ENCODE peak calls at places on chromosomes 12 and 14, in nine cellular contexts. A, U, W, P, I, K, Y, L and D are unnamed samples.
A peak's percentile ranks its signal among the peaks of the same experiment; 100 is the strongest.

GRCh38 chr14:95136631-95137030 is 20.7 kb downstream of the DICER1 start:
- DNase-seq in A (no peak), U (no peak), W (no peak), P (no peak), I (no peak), K (no peak), Y (no peak), L (no peak), D (no peak)

GRCh38 chr14:95918466-95918865 is 41.8 kb downstream of the TUNAR start:
- DNase-seq in A (no peak), U (peak; percentile 16), W (no peak), P (no peak), I (no peak), K (no peak), Y (no peak), L (no peak), D (no peak)

GRCh38 chr12:113537751-113538087 is 66.0 kb upstream of the LHX5 start:
- DNase-seq in A (no peak), U (no peak), W (no peak), P (peak; percentile 4), I (no peak), K (no peak), Y (no peak), L (no peak), D (no peak)

GRCh38 chr14:103576371-103577024 is 13.7 kb downstream of the COA8 start:
- DNase-seq in A (peak; percentile 89), U (peak; percentile 93), W (peak; percentile 65), P (peak; percentile 90), I (no peak), K (peak; percentile 96), Y (peak; percentile 98), L (peak; percentile 91), D (peak; percentile 99)

GRCh38 chr14:68688872-68689371 is 103.9 kb downstream of the ZFP36L1 start:
- DNase-seq in A (peak; percentile 22), U (peak; percentile 41), W (no peak), P (peak; percentile 83), I (no peak), K (no peak), Y (no peak), L (no peak), D (no peak)

GRCh38 chr12:48750769-48751356 is 34.4 kb upstream of the CCNT1 start:
- DNase-seq in A (no peak), U (no peak), W (no peak), P (no peak), I (no peak), K (no peak), Y (no peak), L (no peak), D (no peak)

GRCh38 chr12:130421896-130422295 is 84.2 kb downstream of the PIWIL1 start:
- DNase-seq in A (no peak), U (no peak), W (no peak), P (no peak), I (no peak), K (no peak), Y (no peak), L (peak; percentile 0), D (no peak)

GRCh38 chr12:8860165-8860961 is 37.9 kb downstream of the A2ML1 start:
- DNase-seq in A (peak; percentile 74), U (no peak), W (peak; percentile 1), P (peak; percentile 56), I (peak; percentile 4), K (no peak), Y (no peak), L (peak; percentile 46), D (peak; percentile 11)

GRCh38 chr14:105951399-105951798 is 425.0 kb downstream of the TMEM121 start:
- DNase-seq in A (no peak), U (no peak), W (no peak), P (no peak), I (no peak), K (no peak), Y (no peak), L (no peak), D (no peak)

GRCh38 chr12:111066744-111067437 is 146.5 kb upstream of the MYL2 start:
- DNase-seq in A (no peak), U (no peak), W (no peak), P (peak; percentile 3), I (no peak), K (no peak), Y (no peak), L (peak; percentile 47), D (no peak)

GRCh38 chr12:103529306-103529705 is 33.5 kb upstream of the C12orf42 start:
- DNase-seq in A (peak; percentile 40), U (no peak), W (peak; percentile 86), P (no peak), I (no peak), K (no peak), Y (no peak), L (no peak), D (no peak)

GRCh38 chr14:56181666-56182065 is 63.5 kb downstream of the PELI2 start:
- DNase-seq in A (no peak), U (no peak), W (no peak), P (no peak), I (no peak), K (no peak), Y (no peak), L (peak; percentile 51), D (no peak)

GRCh38 chr14:101600891-101601602 is 39.8 kb downstream of the DIO3 start:
- DNase-seq in A (no peak), U (peak; percentile 74), W (no peak), P (no peak), I (no peak), K (no peak), Y (no peak), L (no peak), D (no peak)

GRCh38 chr14:89093083-89093482 is 268.6 kb downstream of the TTC8 start:
- DNase-seq in A (no peak), U (no peak), W (no peak), P (peak; percentile 37), I (no peak), K (no peak), Y (no peak), L (no peak), D (no peak)

GRCh38 chr12:85865905-85866304 is 8.2 kb upstream of the NTS start:
- DNase-seq in A (no peak), U (no peak), W (peak; percentile 87), P (no peak), I (no peak), K (peak; percentile 34), Y (peak; percentile 58), L (no peak), D (no peak)

GRCh38 chr12:5900533-5901255 is 44.4 kb downstream of the ANO2 start:
- DNase-seq in A (no peak), U (no peak), W (no peak), P (no peak), I (no peak), K (no peak), Y (no peak), L (no peak), D (no peak)

GRCh38 chr14:30221546-30221945 is 293.9 kb upstream of the PRKD1 start:
- DNase-seq in A (no peak), U (no peak), W (no peak), P (peak; percentile 51), I (no peak), K (no peak), Y (no peak), L (no peak), D (no peak)

GRCh38 chr12:56935752-56936151 is 1.5 kb upstream of the SDR9C7 start:
- DNase-seq in A (no peak), U (no peak), W (no peak), P (no peak), I (no peak), K (no peak), Y (no peak), L (no peak), D (no peak)

GRCh38 chr12:110165540-110166159 is 41.5 kb downstream of the IFT81 start:
- DNase-seq in A (no peak), U (no peak), W (no peak), P (peak; percentile 7), I (no peak), K (no peak), Y (no peak), L (no peak), D (no peak)

GRCh38 chr12:2447861-2448260 is 346.9 kb upstream of the FKBP4 start:
- DNase-seq in A (no peak), U (no peak), W (no peak), P (no peak), I (no peak), K (no peak), Y (no peak), L (no peak), D (no peak)

GRCh38 chr14:40417777-40418401 is 985.7 kb upstream of the FBXO33 start:
- DNase-seq in A (peak; percentile 24), U (no peak), W (peak; percentile 61), P (no peak), I (no peak), K (no peak), Y (no peak), L (peak; percentile 61), D (no peak)

GRCh38 chr14:75297417-75298040 is 18.9 kb downstream of the FOS start:
- DNase-seq in A (no peak), U (peak; percentile 57), W (no peak), P (no peak), I (no peak), K (no peak), Y (no peak), L (no peak), D (no peak)

GRCh38 chr12:96099986-96100385 is 64.6 kb upstream of the LTA4H start:
- DNase-seq in A (no peak), U (no peak), W (no peak), P (no peak), I (no peak), K (no peak), Y (no peak), L (no peak), D (no peak)

GRCh38 chr12:81439344-81439743 is 319.8 kb downstream of the PPFIA2 start:
- DNase-seq in A (no peak), U (no peak), W (no peak), P (no peak), I (no peak), K (no peak), Y (no peak), L (no peak), D (no peak)

GRCh38 chr12:19430988-19431387 is 8.3 kb upstream of the AEBP2 start:
- DNase-seq in A (no peak), U (no peak), W (no peak), P (peak; percentile 50), I (no peak), K (no peak), Y (no peak), L (no peak), D (no peak)

GRCh38 chr12:124510301-124510970 is 57.0 kb downstream of the NCOR2 start:
- DNase-seq in A (peak; percentile 78), U (no peak), W (no peak), P (no peak), I (no peak), K (no peak), Y (peak; percentile 78), L (peak; percentile 60), D (no peak)

GRCh38 chr14:19993438-19993837 is 8.5 kb upstream of the OR4Q2 start:
- DNase-seq in A (no peak), U (no peak), W (no peak), P (no peak), I (no peak), K (no peak), Y (no peak), L (no peak), D (no peak)

GRCh38 chr12:65495233-65495632 is 216.8 kb downstream of the MSRB3 start:
- DNase-seq in A (no peak), U (no peak), W (no peak), P (peak; percentile 80), I (no peak), K (no peak), Y (no peak), L (peak; percentile 54), D (no peak)

GRCh38 chr12:50603817-50604639 is 99.2 kb downstream of the DIP2B start:
- DNase-seq in A (no peak), U (no peak), W (no peak), P (peak; percentile 88), I (no peak), K (peak; percentile 45), Y (no peak), L (no peak), D (no peak)

GRCh38 chr14:104109121-104109541 is 23.6 kb downstream of the ASPG start:
- DNase-seq in A (no peak), U (peak; percentile 72), W (no peak), P (no peak), I (no peak), K (peak; percentile 14), Y (peak; percentile 60), L (no peak), D (no peak)

GRCh38 chr12:15543347-15543746 is 221.0 kb downstream of the PTPRO start:
- DNase-seq in A (no peak), U (no peak), W (no peak), P (no peak), I (no peak), K (no peak), Y (no peak), L (no peak), D (no peak)